ENCODE peak calls at places on chromosome 5, in four cellular contexts. T is fibroblast of mammary gland; Q is CD4-positive, alpha-beta memory T cell; K is choroid plexus epithelial cell. U is an unnamed sample.

GRCh38 chr5:172276214-172276613 is 7.3 kb downstream of the UBTD2 start:
- DNase-seq in K (peak), Q (no peak), T (peak), U (no peak)

GRCh38 chr5:64763948-64764503 is 4.5 kb downstream of the SREK1IP1 start:
- DNase-seq in T (no peak), Q (no peak), K (no peak), U (no peak)

GRCh38 chr5:45642370-45642769 is 53.8 kb downstream of the HCN1 start:
- DNase-seq in T (no peak), Q (no peak), K (no peak), U (no peak)

GRCh38 chr5:170623576-170624181 is 119.9 kb downstream of the KCNIP1 start:
- DNase-seq in Q (no peak), T (peak), K (peak), U (peak)

GRCh38 chr5:166535641-166536040 is 1755.8 kb upstream of the WWC1 start:
- DNase-seq in T (no peak), K (no peak), Q (no peak), U (no peak)

GRCh38 chr5:1540831-1541661 is 17.3 kb upstream of the LPCAT1 start:
- DNase-seq in T (no peak), Q (no peak), K (no peak), U (no peak)

GRCh38 chr5:173529861-173530260 is 86.6 kb downstream of the BOD1 start:
- DNase-seq in K (no peak), T (no peak), Q (no peak), U (no peak)

GRCh38 chr5:167208911-167209310 is 1082.5 kb upstream of the WWC1 start:
- DNase-seq in K (no peak), Q (no peak), T (no peak), U (no peak)

GRCh38 chr5:37836173-37837100 is 3.4 kb downstream of the GDNF start:
- DNase-seq in T (peak), Q (no peak), K (peak), U (no peak)

GRCh38 chr5:164054461-164054860 is 549.0 kb downstream of the MAT2B start:
- DNase-seq in T (no peak), Q (no peak), K (no peak), U (no peak)

GRCh38 chr5:11214851-11215250 is 453.8 kb upstream of the DAP start:
- DNase-seq in Q (no peak), K (no peak), T (no peak), U (no peak)

GRCh38 chr5:79236970-79237734 is 1.2 kb downstream of the JMY start:
- DNase-seq in Q (peak), T (peak), K (peak), U (no peak)

GRCh38 chr5:139458580-139459407 is 3.7 kb downstream of the ECSCR start:
- DNase-seq in T (peak), K (peak), Q (peak), U (peak)

DNA sequence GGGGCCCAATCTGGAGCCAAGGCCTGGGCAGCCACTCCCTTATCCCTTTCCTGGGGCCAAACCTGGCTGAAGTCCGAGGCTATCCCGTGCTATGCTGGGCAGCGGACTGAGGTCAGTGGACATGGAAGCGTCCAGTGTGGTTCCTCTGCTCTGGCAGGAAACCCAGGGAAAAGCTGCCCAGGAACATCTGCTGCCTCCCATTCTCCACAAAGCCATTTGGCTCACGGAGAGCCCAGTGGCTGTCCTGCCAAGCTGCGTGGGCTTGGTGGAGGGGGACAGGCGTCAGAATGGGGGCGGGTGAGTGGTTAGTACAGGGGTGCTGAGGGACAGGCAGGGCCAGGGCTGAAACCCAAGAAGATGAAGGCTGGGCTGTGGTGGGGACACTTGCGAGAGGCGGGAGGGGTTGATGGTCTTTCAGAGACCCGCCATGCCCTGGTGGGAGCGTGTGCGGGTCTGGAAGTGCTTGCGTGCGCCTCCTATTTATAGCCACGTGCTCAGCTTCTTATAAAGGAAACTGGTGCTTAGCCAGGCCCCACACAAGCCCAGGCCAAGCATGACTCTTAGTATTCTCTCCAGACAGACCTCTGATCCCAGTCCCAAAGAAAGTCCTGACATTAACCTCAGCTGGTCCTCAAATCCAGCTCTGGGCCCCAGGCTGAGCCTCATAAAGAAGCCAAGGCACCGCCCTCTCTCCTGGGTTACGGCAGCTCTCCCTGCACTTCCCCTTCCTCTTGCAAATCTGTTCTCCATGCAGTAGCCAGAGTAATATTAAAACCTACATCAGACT is 9.4 kb upstream of the SLC6A7 start:
- DNase-seq in K (no peak), T (peak), Q (no peak), U (no peak)
- H3K4me3 ChIP-seq in K (no peak), T (no peak), Q (no peak), U (no peak)

DNA sequence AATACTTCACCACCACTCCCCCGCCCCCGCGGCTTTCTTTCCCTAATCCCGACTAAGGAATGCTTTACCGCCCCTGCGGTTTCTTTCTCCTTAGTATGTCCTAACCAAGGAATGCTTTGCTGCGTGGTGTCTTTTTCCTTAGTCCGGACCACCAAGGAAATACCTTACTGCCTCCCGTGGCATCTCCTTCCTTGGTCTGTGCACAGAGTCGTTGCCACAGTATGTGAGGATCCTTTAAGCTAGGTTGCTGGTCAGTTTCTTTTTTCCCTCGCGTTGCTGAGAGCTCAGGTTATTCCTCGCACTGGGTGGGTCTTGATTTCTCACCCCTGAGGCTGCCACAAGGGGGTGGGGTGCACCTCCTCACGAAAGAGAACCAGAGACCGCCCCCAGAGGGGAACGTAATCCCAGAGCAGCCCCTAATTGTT is 309.4 kb downstream of the NR3C1 start:
- DNase-seq in K (peak), Q (no peak), T (peak), U (no peak)
- H3K4me3 ChIP-seq in K (no peak), Q (no peak), T (peak), U (no peak)

DNA sequence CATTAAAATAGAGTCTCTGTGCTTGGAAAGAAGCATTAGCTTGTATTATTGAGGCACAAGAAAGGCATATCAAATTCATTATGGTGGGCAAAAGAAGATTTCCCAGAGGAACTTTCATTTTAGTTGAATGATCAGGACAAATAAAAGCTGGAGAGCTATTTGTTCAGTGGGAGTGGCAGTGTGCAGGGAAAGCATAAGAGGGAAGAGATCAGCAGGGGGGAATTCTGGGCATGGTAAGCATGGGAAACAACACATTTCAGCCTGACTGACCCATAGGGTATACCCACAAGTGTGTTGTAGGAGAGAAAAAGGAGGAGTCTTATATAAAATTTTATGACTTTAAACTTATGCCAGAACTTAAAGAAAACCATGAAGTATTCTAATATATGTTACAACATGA is 167.7 kb upstream of the RASA1 start:
- DNase-seq in T (no peak), K (no peak), Q (no peak), U (no peak)
- H3K4me3 ChIP-seq in T (no peak), K (no peak), Q (no peak), U (no peak)

GRCh38 chr5:177404641-177405134 is 4.2 kb upstream of the PFN3 start:
- DNase-seq in K (no peak), Q (no peak), T (no peak), U (no peak)
- H3K4me3 ChIP-seq in K (peak), Q (no peak), T (peak), U (peak)

DNA sequence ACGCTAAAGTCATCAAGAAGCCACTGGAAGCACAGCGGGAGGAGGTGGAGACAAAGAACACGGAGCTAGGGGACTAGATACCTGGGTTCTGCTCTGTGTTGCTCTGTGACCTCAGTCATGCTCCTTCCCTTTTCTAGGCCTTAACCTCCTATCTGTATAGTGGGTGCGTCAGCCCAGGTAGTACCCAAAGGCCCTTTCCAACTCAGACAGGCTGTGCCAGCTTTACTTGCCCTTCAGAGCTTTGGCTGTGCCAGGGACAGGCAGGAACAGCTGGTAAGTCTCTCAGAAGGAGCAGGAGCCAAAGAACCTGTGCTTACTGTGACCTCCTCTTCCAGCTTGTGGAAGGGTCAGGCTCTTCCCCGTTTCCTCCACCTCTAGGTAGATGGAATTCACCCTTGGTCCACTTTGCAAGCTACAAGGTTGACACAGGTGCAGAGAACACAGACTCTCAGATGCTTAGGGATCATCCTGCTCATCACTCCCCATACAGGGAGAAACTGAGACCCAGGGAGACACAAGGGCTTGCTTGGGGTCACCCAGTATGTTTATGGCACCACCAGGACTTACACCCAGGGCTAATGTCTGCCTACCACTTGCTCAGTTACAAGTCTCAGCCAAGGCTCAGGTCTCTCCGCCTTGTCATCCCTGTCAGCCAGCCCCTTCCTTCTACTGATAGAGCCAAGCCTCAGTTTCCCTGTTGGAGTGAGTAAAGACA is 1.7 kb downstream of the CCDC69 start:
- DNase-seq in Q (no peak), K (no peak), T (no peak), U (no peak)
- H3K4me3 ChIP-seq in Q (peak), K (no peak), T (no peak), U (no peak)

GRCh38 chr5:32136342-32136741 is 37.8 kb downstream of the GOLPH3 start:
- DNase-seq in K (no peak), T (peak), Q (no peak), U (no peak)
- H3K4me3 ChIP-seq in K (no peak), T (no peak), Q (no peak), U (no peak)